ENCODE peak calls at places on chromosome 10, in six cellular contexts. One of them, this sample, is unnamed.

GRCh38 chr10:86693721-86694369 is 25.5 kb downstream of the LDB3 start:
- DNase-seq in dorsolateral prefrontal cortex: no peak
- DNase-seq in AG10803: peak; percentile 78
- DNase-seq in breast epithelium: no peak
- DNase-seq in uterus: peak; percentile 69
- DNase-seq in bronchial epithelial cell: peak; percentile 24
- DNase-seq in this sample: no peak

GRCh38 chr10:32988604-32989003 is 30.6 kb upstream of the ITGB1 start:
- DNase-seq in dorsolateral prefrontal cortex: no peak
- DNase-seq in AG10803: no peak
- DNase-seq in breast epithelium: no peak
- DNase-seq in uterus: no peak
- DNase-seq in bronchial epithelial cell: no peak
- DNase-seq in this sample: no peak

GRCh38 chr10:70664702-70665195 is 7.6 kb upstream of the ADAMTS14 start:
- DNase-seq in dorsolateral prefrontal cortex: peak; percentile 90
- DNase-seq in AG10803: peak; percentile 99
- DNase-seq in breast epithelium: peak; percentile 39
- DNase-seq in uterus: no peak
- DNase-seq in bronchial epithelial cell: peak; percentile 85
- DNase-seq in this sample: no peak

GRCh38 chr10:95663496-95663895 is 7.0 kb upstream of the ALDH18A1 start:
- DNase-seq in dorsolateral prefrontal cortex: no peak
- DNase-seq in AG10803: no peak
- DNase-seq in breast epithelium: no peak
- DNase-seq in uterus: no peak
- DNase-seq in bronchial epithelial cell: no peak
- DNase-seq in this sample: no peak

GRCh38 chr10:49431426-49431825 is 35.5 kb upstream of the DRGX start:
- DNase-seq in dorsolateral prefrontal cortex: no peak
- DNase-seq in AG10803: no peak
- DNase-seq in breast epithelium: no peak
- DNase-seq in uterus: no peak
- DNase-seq in bronchial epithelial cell: no peak
- DNase-seq in this sample: no peak

GRCh38 chr10:62627985-62628384 is 176.5 kb upstream of the ADO start:
- DNase-seq in dorsolateral prefrontal cortex: no peak
- DNase-seq in AG10803: no peak
- DNase-seq in breast epithelium: no peak
- DNase-seq in uterus: no peak
- DNase-seq in bronchial epithelial cell: no peak
- DNase-seq in this sample: no peak

GRCh38 chr10:28177944-28178637 is 124.8 kb downstream of the MPP7 start:
- DNase-seq in dorsolateral prefrontal cortex: no peak
- DNase-seq in AG10803: peak; percentile 10
- DNase-seq in breast epithelium: no peak
- DNase-seq in uterus: no peak
- DNase-seq in bronchial epithelial cell: no peak
- DNase-seq in this sample: no peak

GRCh38 chr10:71072146-71072819 is 140.1 kb upstream of the UNC5B start:
- DNase-seq in dorsolateral prefrontal cortex: no peak
- DNase-seq in AG10803: no peak
- DNase-seq in breast epithelium: no peak
- DNase-seq in uterus: no peak
- DNase-seq in bronchial epithelial cell: no peak
- DNase-seq in this sample: peak; percentile 9

GRCh38 chr10:87641065-87641464 is 18.6 kb upstream of the PAPSS2 start:
- DNase-seq in dorsolateral prefrontal cortex: no peak
- DNase-seq in AG10803: no peak
- DNase-seq in breast epithelium: no peak
- DNase-seq in uterus: no peak
- DNase-seq in bronchial epithelial cell: no peak
- DNase-seq in this sample: no peak

GRCh38 chr10:47458466-47459154 is 25.3 kb downstream of the ANXA8 start:
- DNase-seq in dorsolateral prefrontal cortex: no peak
- DNase-seq in AG10803: peak; percentile 81
- DNase-seq in breast epithelium: no peak
- DNase-seq in uterus: no peak
- DNase-seq in bronchial epithelial cell: peak; percentile 74
- DNase-seq in this sample: no peak

GRCh38 chr10:92695679-92696605 is 6.2 kb downstream of the HHEX start:
- DNase-seq in dorsolateral prefrontal cortex: no peak
- DNase-seq in AG10803: peak; percentile 24
- DNase-seq in breast epithelium: no peak
- DNase-seq in uterus: no peak
- DNase-seq in bronchial epithelial cell: no peak
- DNase-seq in this sample: no peak

GRCh38 chr10:61284222-61284890 is 168.8 kb downstream of the TMEM26 start:
- DNase-seq in dorsolateral prefrontal cortex: no peak
- DNase-seq in AG10803: peak; percentile 69
- DNase-seq in breast epithelium: no peak
- DNase-seq in uterus: no peak
- DNase-seq in bronchial epithelial cell: peak; percentile 59
- DNase-seq in this sample: no peak

GRCh38 chr10:124738441-124738840 is 5.7 kb downstream of the FAM53B start:
- DNase-seq in dorsolateral prefrontal cortex: no peak
- DNase-seq in AG10803: no peak
- DNase-seq in breast epithelium: no peak
- DNase-seq in uterus: no peak
- DNase-seq in bronchial epithelial cell: no peak
- DNase-seq in this sample: no peak

GRCh38 chr10:127679642-127680255 is 57.2 kb upstream of the FOXI2 start:
- DNase-seq in dorsolateral prefrontal cortex: no peak
- DNase-seq in AG10803: no peak
- DNase-seq in breast epithelium: no peak
- DNase-seq in uterus: no peak
- DNase-seq in bronchial epithelial cell: no peak
- DNase-seq in this sample: no peak

GRCh38 chr10:6490594-6490993 is 89.5 kb downstream of the PRKCQ start:
- DNase-seq in dorsolateral prefrontal cortex: no peak
- DNase-seq in AG10803: no peak
- DNase-seq in breast epithelium: no peak
- DNase-seq in uterus: no peak
- DNase-seq in bronchial epithelial cell: no peak
- DNase-seq in this sample: no peak
- TF ChIP-seq CTCF in dorsolateral prefrontal cortex: no peak
- TF ChIP-seq CTCF in AG10803: no peak
- TF ChIP-seq CTCF in breast epithelium: no peak
- TF ChIP-seq CTCF in uterus: no peak
- TF ChIP-seq CTCF in bronchial epithelial cell: no peak
- TF ChIP-seq CTCF in this sample: no peak

DNA sequence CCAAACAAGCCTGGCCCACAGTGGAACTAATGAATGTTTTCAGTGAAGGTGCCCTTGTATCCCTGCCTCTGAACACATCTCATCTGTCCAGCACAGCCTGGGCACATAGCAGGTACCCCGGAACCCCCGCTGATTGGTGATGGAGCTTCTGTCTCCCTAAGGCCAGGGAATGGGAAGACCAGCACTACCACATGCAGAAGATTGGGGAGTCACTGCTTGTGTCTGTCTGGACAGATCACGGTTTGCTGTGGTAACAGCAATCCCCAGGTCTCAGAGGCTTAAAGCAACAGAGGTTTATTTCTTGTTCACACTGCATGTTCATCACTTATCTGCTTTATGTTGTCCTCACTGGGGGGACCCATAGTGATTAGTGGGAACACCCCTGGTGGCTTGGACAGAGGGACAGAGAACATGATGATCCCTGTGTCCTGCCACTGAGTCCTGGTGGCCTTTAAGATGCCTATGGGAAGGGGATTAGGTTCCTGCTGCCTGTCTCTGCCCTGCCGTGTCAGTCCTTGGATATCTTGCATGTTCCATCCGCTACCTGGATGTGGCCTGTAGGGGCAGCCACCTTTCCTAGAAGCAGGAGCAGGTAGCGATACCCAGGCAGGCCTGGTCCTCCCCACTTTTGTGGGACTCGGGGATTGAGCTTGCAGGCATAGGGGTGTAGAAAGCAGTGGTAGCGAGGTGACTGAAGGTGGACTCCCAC is 3.6 kb downstream of the TSPAN14 start:
- DNase-seq in dorsolateral prefrontal cortex: no peak
- DNase-seq in AG10803: no peak
- DNase-seq in breast epithelium: no peak
- DNase-seq in uterus: no peak
- DNase-seq in bronchial epithelial cell: no peak
- DNase-seq in this sample: peak; percentile 34
- TF ChIP-seq CTCF in dorsolateral prefrontal cortex: no peak
- TF ChIP-seq CTCF in AG10803: no peak
- TF ChIP-seq CTCF in breast epithelium: no peak
- TF ChIP-seq CTCF in uterus: no peak
- TF ChIP-seq CTCF in bronchial epithelial cell: peak; percentile 32
- TF ChIP-seq CTCF in this sample: no peak

GRCh38 chr10:26861326-26861998 is 704 bp upstream of the ABI1 start:
- DNase-seq in dorsolateral prefrontal cortex: no peak
- DNase-seq in AG10803: no peak
- DNase-seq in breast epithelium: no peak
- DNase-seq in uterus: no peak
- DNase-seq in bronchial epithelial cell: no peak
- DNase-seq in this sample: no peak

GRCh38 chr10:26860026-26860541 is 674 bp downstream of the ABI1 start:
- DNase-seq in dorsolateral prefrontal cortex: no peak
- DNase-seq in AG10803: peak; percentile 75
- DNase-seq in breast epithelium: peak; percentile 63
- DNase-seq in uterus: peak; percentile 58
- DNase-seq in bronchial epithelial cell: peak; percentile 76
- DNase-seq in this sample: peak; percentile 80

GRCh38 chr10:26858707-26859034 is 2.1 kb downstream of the ABI1 start:
- DNase-seq in dorsolateral prefrontal cortex: no peak
- DNase-seq in AG10803: no peak
- DNase-seq in breast epithelium: no peak
- DNase-seq in uterus: no peak
- DNase-seq in bronchial epithelial cell: peak; percentile 99
- DNase-seq in this sample: no peak

GRCh38 chr10:26859241-26860025 is 1.3 kb downstream of the ABI1 start:
- DNase-seq in dorsolateral prefrontal cortex: no peak
- DNase-seq in AG10803: peak; percentile 12
- DNase-seq in breast epithelium: no peak
- DNase-seq in uterus: no peak
- DNase-seq in bronchial epithelial cell: peak; percentile 48
- DNase-seq in this sample: no peak

GRCh38 chr10:26860542-26861325 is at the start of gene ABI1:
- DNase-seq in dorsolateral prefrontal cortex: peak; percentile 92
- DNase-seq in AG10803: peak; percentile 98
- DNase-seq in breast epithelium: peak; percentile 98
- DNase-seq in uterus: peak; percentile 97
- DNase-seq in bronchial epithelial cell: peak; percentile 96
- DNase-seq in this sample: peak; percentile 98
- TF ChIP-seq CTCF in dorsolateral prefrontal cortex: peak; percentile 94
- TF ChIP-seq CTCF in AG10803: peak; percentile 73
- TF ChIP-seq CTCF in breast epithelium: no peak
- TF ChIP-seq CTCF in uterus: peak; percentile 87
- TF ChIP-seq CTCF in bronchial epithelial cell: peak; percentile 63
- TF ChIP-seq CTCF in this sample: no peak

GRCh38 chr10:110497438-110498086 is at the start of gene DUSP5:
- DNase-seq in dorsolateral prefrontal cortex: peak; percentile 91
- DNase-seq in AG10803: peak; percentile 93
- DNase-seq in breast epithelium: peak; percentile 93
- DNase-seq in uterus: peak; percentile 95
- DNase-seq in bronchial epithelial cell: peak; percentile 81
- DNase-seq in this sample: peak; percentile 94

GRCh38 chr10:110498087-110498981 is 627 bp downstream of the DUSP5 start:
- DNase-seq in dorsolateral prefrontal cortex: no peak
- DNase-seq in AG10803: peak; percentile 70
- DNase-seq in breast epithelium: peak; percentile 61
- DNase-seq in uterus: peak; percentile 58
- DNase-seq in bronchial epithelial cell: no peak
- DNase-seq in this sample: peak; percentile 55

GRCh38 chr10:110499796-110500514 is 2.2 kb downstream of the DUSP5 start:
- DNase-seq in dorsolateral prefrontal cortex: no peak
- DNase-seq in AG10803: peak; percentile 38
- DNase-seq in breast epithelium: no peak
- DNase-seq in uterus: no peak
- DNase-seq in bronchial epithelial cell: no peak
- DNase-seq in this sample: no peak

GRCh38 chr10:110500515-110500905 is 2.8 kb downstream of the DUSP5 start:
- DNase-seq in dorsolateral prefrontal cortex: no peak
- DNase-seq in AG10803: peak; percentile 69
- DNase-seq in breast epithelium: no peak
- DNase-seq in uterus: no peak
- DNase-seq in bronchial epithelial cell: peak; percentile 77
- DNase-seq in this sample: no peak

DNA sequence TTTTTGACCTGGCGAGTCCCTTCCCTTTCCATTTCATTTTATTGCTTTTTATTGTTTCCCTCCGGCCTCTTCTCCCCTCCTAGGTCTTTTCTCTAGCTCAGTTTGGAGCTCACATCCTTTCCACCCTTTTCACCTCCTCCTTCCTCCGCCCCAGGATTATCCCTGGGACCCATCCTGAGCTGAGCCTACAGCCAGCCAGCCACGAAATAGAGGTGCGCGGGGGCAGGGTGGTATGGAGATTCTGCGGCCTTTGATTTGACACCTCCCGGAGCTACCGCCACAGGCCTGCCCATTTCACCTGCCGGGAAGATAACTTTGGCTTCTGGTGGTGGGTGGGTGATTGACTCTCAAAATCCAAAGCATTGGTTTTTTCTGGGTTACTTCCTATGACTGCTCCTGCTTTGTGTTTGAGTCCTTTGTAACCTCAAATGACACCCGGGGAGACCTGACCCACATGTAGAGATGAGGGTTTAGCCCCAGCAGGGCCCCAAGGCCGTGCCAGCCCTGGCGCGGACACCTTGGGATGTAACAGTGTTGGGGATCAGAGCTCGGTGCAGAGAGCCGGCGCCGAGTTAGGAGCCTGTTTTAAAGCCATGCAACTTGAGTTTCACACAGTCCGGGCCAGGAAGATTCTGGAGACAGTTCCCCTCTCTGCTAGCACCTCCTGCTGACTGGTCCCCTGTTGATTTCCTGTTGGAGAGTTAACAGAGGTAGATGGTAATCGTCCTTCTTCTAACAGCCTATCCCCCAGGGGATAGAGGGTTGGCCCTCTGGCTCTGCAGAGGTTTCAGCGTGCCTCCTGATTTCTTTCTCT is 1.5 kb downstream of the DUSP5 start:
- DNase-seq in dorsolateral prefrontal cortex: no peak
- DNase-seq in AG10803: peak; percentile 72
- DNase-seq in breast epithelium: no peak
- DNase-seq in uterus: no peak
- DNase-seq in bronchial epithelial cell: peak; percentile 67
- DNase-seq in this sample: no peak
- TF ChIP-seq CTCF in dorsolateral prefrontal cortex: no peak
- TF ChIP-seq CTCF in AG10803: peak; percentile 62
- TF ChIP-seq CTCF in breast epithelium: no peak
- TF ChIP-seq CTCF in uterus: no peak
- TF ChIP-seq CTCF in bronchial epithelial cell: peak; percentile 59
- TF ChIP-seq CTCF in this sample: no peak

GRCh38 chr10:84784749-84785148 is 456.4 kb downstream of the CCSER2 start:
- DNase-seq in dorsolateral prefrontal cortex: no peak
- DNase-seq in AG10803: no peak
- DNase-seq in breast epithelium: no peak
- DNase-seq in uterus: no peak
- DNase-seq in bronchial epithelial cell: no peak
- DNase-seq in this sample: no peak
- TF ChIP-seq CTCF in dorsolateral prefrontal cortex: no peak
- TF ChIP-seq CTCF in AG10803: no peak
- TF ChIP-seq CTCF in breast epithelium: no peak
- TF ChIP-seq CTCF in uterus: no peak
- TF ChIP-seq CTCF in bronchial epithelial cell: no peak
- TF ChIP-seq CTCF in this sample: no peak